ENCODE peak calls at places on chromosomes 13 and 19, in four cellular contexts. T is H1, M is K562, I is HepG2. G is an unnamed sample.

GRCh38 chr13:99376132-99376531 is 68.9 kb upstream of the GPR183 start:
- DNase-seq in M (no peak), T (no peak), I (no peak), G (no peak)

GRCh38 chr19:33720691-33721682 is 75.7 kb upstream of the KCTD15 start:
- DNase-seq in T (no peak), I (peak; percentile 10), M (peak; percentile 30), G (no peak)

GRCh38 chr13:49877629-49878218 is 58.4 kb downstream of the SPRYD7 start:
- DNase-seq in I (no peak), T (no peak), M (no peak), G (no peak)

GRCh38 chr19:32339988-32340874 is 5.2 kb upstream of the ZNF507 start:
- DNase-seq in I (peak; percentile 46), T (no peak), M (peak; percentile 60), G (no peak)

GRCh38 chr13:40102854-40103253 is 447.4 kb downstream of the COG6 start:
- DNase-seq in T (no peak), M (peak; percentile 13), I (peak; percentile 32), G (no peak)

GRCh38 chr13:82187227-82187626 is 1695.0 kb downstream of the SLITRK1 start:
- DNase-seq in T (no peak), M (no peak), I (no peak), G (no peak)

GRCh38 chr13:96444676-96445075 is 354.8 kb downstream of the HS6ST3 start:
- DNase-seq in I (no peak), M (no peak), T (no peak), G (no peak)

GRCh38 chr19:23783634-23784033 is 24.9 kb upstream of the ZNF681 start:
- DNase-seq in T (no peak), M (no peak), I (no peak), G (no peak)

GRCh38 chr13:44365008-44365407 is 8.6 kb upstream of the SERP2 start:
- DNase-seq in I (no peak), M (no peak), T (no peak), G (no peak)

GRCh38 chr19:495440-496332 is 600 bp upstream of the MADCAM1 start:
- DNase-seq in T (no peak), M (peak; percentile 66), I (no peak), G (no peak)
- TF ChIP-seq ATF2 in T (no peak), M (no peak), I (no peak), G (no peak)

GRCh38 chr13:111506131-111506530 is 185.7 kb downstream of the TEX29 start:
- DNase-seq in M (no peak), I (no peak), T (no peak), G (no peak)

GRCh38 chr13:111503376-111503775 is 182.9 kb downstream of the TEX29 start:
- DNase-seq in I (no peak), T (no peak), M (no peak), G (no peak)

GRCh38 chr13:111503905-111504695 is 183.7 kb downstream of the TEX29 start:
- DNase-seq in I (no peak), M (no peak), T (no peak), G (no peak)

GRCh38 chr13:111506621-111507020 is 186.2 kb downstream of the TEX29 start:
- DNase-seq in T (no peak), I (no peak), M (no peak), G (no peak)

GRCh38 chr13:111505175-111505777 is 184.8 kb downstream of the TEX29 start:
- DNase-seq in T (peak; percentile 59), I (peak; percentile 12), M (peak; percentile 58), G (no peak)
- TF ChIP-seq CEBPB in T (no peak), I (no peak), M (no peak), G (no peak)

DNA sequence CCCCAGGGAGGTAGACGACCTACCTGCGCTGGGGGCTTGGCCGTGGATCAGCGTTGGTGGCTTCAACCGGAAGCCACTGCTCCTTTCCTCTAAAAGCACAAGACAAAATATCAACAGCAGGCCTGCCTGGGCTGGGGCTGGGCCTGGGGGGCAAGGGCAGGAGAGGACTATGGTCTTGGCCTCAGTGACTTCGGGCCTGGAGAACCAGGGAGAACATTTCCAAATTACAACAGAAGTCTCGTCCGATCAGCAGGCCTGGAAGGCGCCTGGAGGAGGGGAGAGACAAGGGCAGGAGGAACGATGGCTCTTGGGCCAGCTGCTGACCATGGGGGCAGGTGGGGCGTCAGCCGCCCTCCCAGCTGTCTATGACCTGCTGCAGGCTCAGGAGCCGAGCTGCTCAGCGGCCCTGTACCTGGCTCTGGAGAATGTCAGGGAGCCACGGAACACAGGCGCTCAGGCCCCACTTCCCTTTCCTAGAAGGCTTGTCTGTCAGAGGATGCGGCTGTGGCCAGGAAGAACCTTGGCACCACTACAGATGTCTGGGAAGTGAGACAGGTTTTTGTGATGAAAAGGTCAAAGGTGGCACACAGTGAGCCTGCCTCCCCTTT is 19.4 kb downstream of the CAPS start:
- DNase-seq in M (no peak), T (no peak), I (no peak), G (no peak)
- TF ChIP-seq ATF2 in M (no peak), T (no peak), I (no peak), G (no peak)

DNA sequence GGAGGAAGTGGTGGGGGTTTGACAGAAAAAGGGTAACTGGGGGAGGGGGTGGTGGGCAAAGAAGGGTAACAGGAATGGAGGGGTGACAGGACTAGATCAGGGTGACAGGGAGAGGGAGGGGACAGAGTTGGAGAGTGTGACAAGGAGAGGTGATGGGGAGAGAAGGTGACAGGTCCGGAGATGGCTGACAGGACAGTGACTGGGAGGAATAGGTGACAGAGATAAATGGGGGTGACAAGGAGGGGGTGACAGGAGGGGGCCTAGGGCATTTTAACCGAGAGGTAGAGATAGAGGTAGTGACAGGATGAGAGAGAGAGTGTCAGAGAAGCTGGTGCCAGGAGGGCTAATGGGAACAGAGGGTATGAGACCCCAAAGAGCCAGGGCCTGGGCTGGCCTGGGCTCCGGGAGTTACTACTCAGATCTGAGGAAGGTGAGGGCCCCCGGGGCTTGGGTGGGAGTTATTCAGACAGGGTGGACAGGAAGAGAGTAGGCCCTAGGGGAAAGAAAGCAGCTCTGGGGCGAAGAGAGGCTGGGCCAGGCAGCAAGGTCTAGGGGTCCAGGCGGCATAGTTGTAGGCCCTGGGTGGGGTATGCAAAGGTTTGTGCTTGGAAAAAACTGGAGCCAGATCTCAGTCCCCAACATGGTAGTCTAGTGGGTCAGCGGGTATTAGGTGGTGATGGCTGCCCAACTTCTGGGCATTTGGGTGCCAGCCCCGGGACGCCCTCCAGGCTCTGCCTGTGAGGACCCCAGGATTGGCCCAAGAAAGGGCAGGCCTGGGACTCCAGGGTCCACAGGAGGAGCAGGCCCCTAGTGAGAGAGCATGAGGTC is 680 bp downstream of the CIC start:
- DNase-seq in M (no peak), T (no peak), I (no peak), G (no peak)
- TF ChIP-seq CEBPB in M (no peak), T (no peak), I (no peak), G (no peak)